ENCODE peak calls at places on chromosomes 13 and 19, in five cellular contexts. V is HepG2, S is GM23338, I is K562, T is H1. G is an unnamed sample.

GRCh38 chr13:109500146-109500773 is 286.1 kb downstream of the IRS2 start:
- DNase-seq in V (no peak), S (peak), I (no peak), T (no peak), G (peak)

GRCh38 chr13:43227721-43228120 is 204.3 kb downstream of the DNAJC15 start:
- DNase-seq in V (no peak), S (no peak), I (no peak), T (no peak), G (no peak)

GRCh38 chr19:58021541-58022282 is 12.1 kb upstream of the ZSCAN1 start:
- DNase-seq in V (peak), S (peak), I (peak), T (no peak), G (peak)

GRCh38 chr13:112325941-112326645 is 50.1 kb upstream of the SPACA7 start:
- DNase-seq in V (no peak), S (no peak), I (no peak), T (no peak), G (no peak)

GRCh38 chr19:16871870-16872269 is 16.9 kb upstream of the F2RL3 start:
- DNase-seq in V (no peak), S (no peak), I (no peak), T (no peak), G (no peak)

GRCh38 chr19:23460656-23461055 is 65.4 kb upstream of the ZNF91 start:
- DNase-seq in V (no peak), S (no peak), I (no peak), T (no peak), G (no peak)

GRCh38 chr19:10105241-10106099 is 692 bp upstream of the PPAN start:
- DNase-seq in V (no peak), S (no peak), I (no peak), T (no peak), G (no peak)

GRCh38 chr13:70723732-70724131 is 615.5 kb upstream of the KLHL1 start:
- DNase-seq in V (peak), S (no peak), I (no peak), T (no peak), G (no peak)

GRCh38 chr19:55642153-55643002 is 1.1 kb upstream of the ZNF581 start:
- DNase-seq in V (no peak), S (no peak), I (no peak), T (no peak), G (peak)

GRCh38 chr13:89372193-89372592 is 1701.0 kb downstream of the SLITRK5 start:
- DNase-seq in V (no peak), S (no peak), I (no peak), T (no peak), G (no peak)

GRCh38 chr13:106095919-106096318 is 439.5 kb downstream of the EFNB2 start:
- DNase-seq in V (no peak), S (no peak), I (no peak), T (no peak), G (no peak)

DNA sequence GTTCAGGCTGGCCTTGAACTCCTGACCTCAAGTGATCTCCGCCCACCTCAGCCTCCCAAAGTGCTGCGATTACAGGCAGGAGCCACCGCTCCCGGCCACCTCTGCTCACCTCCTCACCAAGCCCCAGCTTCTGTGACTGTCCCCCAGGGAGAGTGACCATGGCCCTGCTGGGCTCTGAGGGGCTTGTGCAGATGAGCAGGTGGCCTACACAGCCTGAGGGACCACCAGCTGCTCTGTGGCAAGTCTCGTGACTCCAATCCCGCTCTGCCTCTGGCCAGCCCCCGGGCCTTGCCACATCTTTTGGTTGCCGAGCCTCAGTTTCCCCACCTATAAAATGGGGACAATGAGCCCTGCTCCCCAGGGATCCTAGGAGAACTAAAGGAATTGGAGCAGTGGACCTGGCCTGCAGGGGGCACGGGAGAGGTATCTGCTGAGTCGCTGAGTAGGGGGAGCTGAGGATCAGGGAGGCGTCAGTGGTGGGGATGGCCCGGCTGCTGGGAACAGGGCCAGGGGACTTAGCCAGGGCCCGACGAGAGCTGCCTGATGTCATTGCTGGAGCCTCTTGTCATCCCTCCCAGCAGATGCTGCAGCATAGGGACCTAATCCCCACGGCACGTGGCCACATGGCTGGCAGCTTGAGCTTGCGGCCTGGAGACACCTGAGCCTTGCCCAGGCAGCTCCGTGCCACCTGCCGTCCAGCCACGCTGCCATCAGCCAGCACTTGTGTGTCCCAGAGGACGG is 74.7 kb downstream of the GADD45B start:
- DNase-seq in V (no peak), S (peak), I (no peak), T (no peak), G (no peak)
- TF ChIP-seq CREB1 in V (no peak), S (no peak), I (no peak), T (no peak), G (no peak)

GRCh38 chr13:20964904-20965303 is 62.4 kb upstream of the XPO4 start:
- DNase-seq in V (no peak), S (no peak), I (no peak), T (no peak), G (no peak)

GRCh38 chr13:20972731-20973130 is 70.2 kb upstream of the XPO4 start:
- DNase-seq in V (no peak), S (no peak), I (no peak), T (no peak), G (no peak)

GRCh38 chr13:20969182-20969581 is 66.6 kb upstream of the XPO4 start:
- DNase-seq in V (no peak), S (no peak), I (no peak), T (no peak), G (no peak)

GRCh38 chr13:20967340-20967739 is 64.8 kb upstream of the XPO4 start:
- DNase-seq in V (peak), S (no peak), I (no peak), T (no peak), G (no peak)

DNA sequence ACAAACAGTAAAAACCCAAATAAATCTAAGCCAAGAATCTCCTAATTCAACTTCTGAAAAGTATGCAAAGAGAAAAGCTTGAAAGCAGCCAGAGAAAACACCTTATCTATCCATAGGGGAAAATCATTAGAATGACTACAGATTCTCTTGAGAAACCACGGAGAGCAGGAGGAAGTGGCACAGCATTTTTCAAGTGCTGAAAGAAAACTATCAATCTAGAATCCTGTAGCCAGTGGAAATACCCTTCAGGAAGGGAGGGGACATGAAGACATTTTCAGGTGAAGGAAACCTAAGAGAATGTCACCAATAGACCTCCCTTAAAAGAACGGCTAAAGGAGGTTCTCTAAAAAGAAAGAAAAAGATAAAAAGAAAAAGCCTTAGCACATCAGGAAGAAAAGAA is 66.2 kb upstream of the XPO4 start:
- DNase-seq in V (no peak), S (no peak), I (no peak), T (no peak), G (no peak)
- TF ChIP-seq CREB1 in V (no peak), S (no peak), I (no peak), T (no peak), G (no peak)

GRCh38 chr13:114230575-114230974 is 4.1 kb upstream of the CDC16 start:
- DNase-seq in V (no peak), S (peak), I (no peak), T (no peak), G (no peak)
- TF ChIP-seq CREB1 in V (no peak), S (no peak), I (no peak), T (no peak), G (no peak)

GRCh38 chr19:35249848-35250711 is 1.3 kb downstream of the LSR start:
- DNase-seq in V (no peak), S (no peak), I (peak), T (no peak), G (peak)

GRCh38 chr19:35246466-35247096 is 2.2 kb upstream of the LSR start:
- DNase-seq in V (no peak), S (no peak), I (no peak), T (no peak), G (no peak)

GRCh38 chr19:35248310-35249145 is at the start of gene LSR:
- DNase-seq in V (peak), S (peak), I (peak), T (peak), G (peak)

GRCh38 chr19:35249146-35249847 is 495 bp downstream of the LSR start:
- DNase-seq in V (no peak), S (no peak), I (peak), T (no peak), G (no peak)

DNA sequence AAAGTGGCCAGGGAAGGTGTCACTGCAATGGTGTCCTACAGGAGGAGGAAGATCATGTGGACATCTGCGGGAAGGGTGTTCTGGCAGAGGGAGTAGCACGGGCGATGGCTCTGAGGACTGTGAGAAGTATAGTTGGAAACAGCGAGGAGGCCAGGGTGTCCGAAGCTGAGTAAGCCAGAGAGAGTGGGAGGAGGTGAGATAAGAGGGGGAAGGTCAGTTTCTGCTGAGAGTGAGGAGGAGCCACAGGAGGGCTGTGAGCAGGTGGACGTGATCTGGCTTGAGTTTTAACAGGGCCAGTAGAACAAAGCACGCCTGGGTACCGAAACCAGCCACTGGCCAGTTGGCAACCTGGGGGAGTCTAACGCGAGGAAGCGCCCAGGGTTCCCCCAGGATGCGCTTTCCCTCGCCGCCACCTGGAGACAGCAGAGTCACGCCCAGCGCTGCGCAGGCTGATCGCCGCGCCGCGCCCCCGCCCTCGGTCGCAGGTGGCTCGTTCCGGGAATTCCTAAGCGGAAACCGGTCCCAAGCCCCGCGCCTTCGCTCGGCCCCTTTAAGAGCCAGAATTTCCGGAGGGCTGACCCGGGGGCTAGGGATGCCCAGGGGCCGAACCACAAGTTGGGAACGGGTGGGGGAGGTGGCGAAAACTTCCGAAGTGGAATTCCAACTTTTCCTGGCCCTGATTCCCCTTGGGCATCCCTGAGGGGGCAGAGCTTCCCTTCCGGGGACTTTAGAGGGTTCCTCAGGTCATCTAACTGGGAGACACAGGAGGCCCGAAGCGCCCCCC is 1.1 kb upstream of the LSR start:
- DNase-seq in V (peak), S (peak), I (peak), T (peak), G (peak)
- TF ChIP-seq CREB1 in V (no peak), S (no peak), I (no peak), T (peak), G (no peak)

GRCh38 chr13:48235100-48235813 is 2.3 kb downstream of the ITM2B start:
- DNase-seq in V (no peak), S (peak), I (no peak), T (no peak), G (no peak)

GRCh38 chr13:48233097-48233885 is at the start of gene ITM2B:
- DNase-seq in V (peak), S (peak), I (peak), T (no peak), G (peak)

GRCh38 chr13:48232420-48233096 is 448 bp upstream of the ITM2B start:
- DNase-seq in V (peak), S (peak), I (peak), T (no peak), G (no peak)

GRCh38 chr13:48234652-48235099 is 1.7 kb downstream of the ITM2B start:
- DNase-seq in V (no peak), S (no peak), I (no peak), T (no peak), G (no peak)

DNA sequence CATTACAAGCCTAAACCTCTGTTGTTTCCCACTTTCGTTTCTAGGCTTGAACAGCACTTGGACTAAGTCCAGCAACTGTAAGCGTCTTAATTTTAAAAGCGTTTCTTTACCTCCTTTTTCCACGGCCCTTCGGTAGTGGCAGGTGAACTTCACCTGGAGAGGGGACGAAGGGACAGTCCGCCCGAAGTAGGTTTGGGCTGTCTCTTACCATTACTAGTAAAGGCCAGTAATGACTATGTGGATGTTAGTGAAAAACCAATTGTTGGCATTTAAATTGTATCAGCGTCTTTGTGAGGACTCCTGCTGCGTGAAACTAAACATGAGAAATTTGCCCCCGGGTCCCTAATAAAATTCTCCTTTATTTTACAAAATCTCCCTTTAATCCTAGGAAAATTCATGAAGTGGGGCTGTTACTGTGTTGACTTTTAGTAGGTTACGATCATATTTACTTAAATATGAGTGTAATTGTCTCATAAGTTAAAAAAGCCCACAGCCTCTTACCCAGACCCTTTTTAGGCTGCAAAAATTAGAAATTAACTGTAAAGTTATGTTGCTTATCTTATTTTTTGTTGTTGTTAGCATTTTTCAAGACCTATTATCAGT is 981 bp downstream of the ITM2B start:
- DNase-seq in V (no peak), S (peak), I (no peak), T (no peak), G (no peak)
- TF ChIP-seq CREB1 in V (no peak), S (no peak), I (no peak), T (no peak), G (no peak)

DNA sequence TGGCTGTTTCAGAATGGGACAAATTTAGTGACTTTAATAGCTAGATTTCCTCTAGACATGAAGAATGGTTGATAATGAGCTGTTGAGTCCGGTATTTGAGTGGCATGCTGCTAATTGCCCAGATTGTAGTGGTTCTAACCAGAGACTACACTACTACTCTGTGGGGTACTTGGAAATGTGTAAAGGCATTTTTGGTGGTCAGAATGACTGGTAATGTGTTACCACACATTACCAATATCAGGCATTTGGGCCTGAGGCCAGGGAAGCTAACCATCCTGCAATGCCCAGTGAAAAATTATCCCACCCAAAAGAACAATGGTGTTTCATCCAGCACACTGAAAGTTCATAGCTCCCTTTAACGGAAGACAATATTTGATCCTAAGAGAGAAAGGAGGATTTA is 17.5 kb upstream of the N4BP2L1 start:
- DNase-seq in V (no peak), S (no peak), I (no peak), T (no peak), G (no peak)
- TF ChIP-seq CREB1 in V (no peak), S (no peak), I (no peak), T (no peak), G (no peak)

GRCh38 chr13:95485045-95485517 is 67.4 kb upstream of the CLDN10 start:
- DNase-seq in V (peak), S (no peak), I (peak), T (no peak), G (no peak)
- TF ChIP-seq CREB1 in V (no peak), S (no peak), I (no peak), T (no peak), G (no peak)

G was measured in WTC11.